ENCODE peak calls at places on chromosomes 5 and 9, in six cellular contexts. T, B, R, D, K and H are unnamed samples.
A peak's percentile ranks its signal among the peaks of the same experiment; 100 is the strongest.

GRCh38 chr5:82812575-82812974 is 264.6 kb downstream of the TMEM167A start:
- DNase-seq in T (no peak), B (no peak), R (no peak), D (no peak), K (no peak), H (no peak)

GRCh38 chr9:105385372-105385985 is 62.4 kb upstream of the FSD1L start:
- DNase-seq in T (no peak), B (no peak), R (peak; percentile 49), D (peak; percentile 54), K (no peak), H (no peak)

GRCh38 chr5:90037646-90038045 is 371.9 kb downstream of the CETN3 start:
- DNase-seq in T (peak; percentile 36), B (no peak), R (no peak), D (no peak), K (no peak), H (peak; percentile 89)

GRCh38 chr5:3377176-3377575 is 218.5 kb upstream of the IRX1 start:
- DNase-seq in T (no peak), B (peak; percentile 48), R (no peak), D (no peak), K (no peak), H (no peak)

GRCh38 chr9:4118666-4119065 is 181.2 kb downstream of the GLIS3 start:
- DNase-seq in T (no peak), B (no peak), R (no peak), D (no peak), K (no peak), H (no peak)

GRCh38 chr5:58325950-58326500 is 133.9 kb downstream of the PLK2 start:
- DNase-seq in T (no peak), B (no peak), R (no peak), D (no peak), K (no peak), H (no peak)

GRCh38 chr9:10052181-10052580 is 560.6 kb downstream of the PTPRD start:
- DNase-seq in T (no peak), B (no peak), R (no peak), D (no peak), K (no peak), H (peak; percentile 6)

GRCh38 chr5:142829821-142830220 is 59.6 kb downstream of the ARHGAP26 start:
- DNase-seq in T (peak; percentile 55), B (no peak), R (peak; percentile 34), D (no peak), K (no peak), H (no peak)

GRCh38 chr5:11719888-11720481 is 184.3 kb downstream of the CTNND2 start:
- DNase-seq in T (peak; percentile 44), B (no peak), R (peak; percentile 2), D (peak; percentile 14), K (peak; percentile 38), H (peak; percentile 43)

GRCh38 chr5:151615431-151615830 is 24.3 kb upstream of the FAT2 start:
- DNase-seq in T (no peak), B (no peak), R (peak; percentile 100), D (no peak), K (no peak), H (no peak)

GRCh38 chr5:170623576-170624181 is 119.9 kb downstream of the KCNIP1 start:
- DNase-seq in T (peak; percentile 66), B (no peak), R (peak; percentile 15), D (no peak), K (peak; percentile 54), H (peak; percentile 68)

GRCh38 chr9:134778841-134779411 is 101.7 kb upstream of the FCN2 start:
- DNase-seq in T (peak; percentile 31), B (no peak), R (peak; percentile 29), D (peak; percentile 31), K (peak; percentile 42), H (peak; percentile 55)

GRCh38 chr5:82164109-82164956 is 113.8 kb downstream of the RPS23 start:
- DNase-seq in T (peak; percentile 77), B (no peak), R (peak; percentile 34), D (no peak), K (no peak), H (peak; percentile 53)

GRCh38 chr5:62473209-62473608 is 60.6 kb downstream of the IPO11 start:
- DNase-seq in T (no peak), B (no peak), R (no peak), D (no peak), K (no peak), H (no peak)

GRCh38 chr5:144832416-144832815 is 661.7 kb downstream of the KCTD16 start:
- DNase-seq in T (no peak), B (no peak), R (no peak), D (no peak), K (no peak), H (no peak)

GRCh38 chr5:42583322-42583721 is 160.1 kb downstream of the GHR start:
- DNase-seq in T (peak; percentile 9), B (no peak), R (peak; percentile 78), D (peak; percentile 42), K (peak; percentile 60), H (peak; percentile 61)